ENCODE peak calls at places on chromosomes 13 and 19, in seven cellular contexts. One of them, this sample, is unnamed. For H3K4me1, the result is how much of the 10 kb centered on the place peaks cover.

GRCh38 chr19:53333071-53333465 is 481 bp upstream of the ZNF845 start:
- DNase-seq in K562: no peak
- DNase-seq in SK-N-SH: peak
- DNase-seq in GM23338: peak
- DNase-seq in GM12878: no peak
- DNase-seq in HCT116: no peak
- DNase-seq in A549: peak
- DNase-seq in this sample: no peak

GRCh38 chr13:26785845-26786630 is 25.5 kb upstream of the GPR12 start:
- DNase-seq in GM23338: peak
- DNase-seq in GM12878: no peak
- DNase-seq in K562: no peak
- DNase-seq in SK-N-SH: no peak
- DNase-seq in HCT116: no peak
- DNase-seq in A549: no peak
- DNase-seq in this sample: no peak

GRCh38 chr19:8113017-8113416 is 36.4 kb downstream of the FBN3 start:
- DNase-seq in GM23338: peak
- DNase-seq in SK-N-SH: no peak
- DNase-seq in HCT116: no peak
- DNase-seq in GM12878: no peak
- DNase-seq in K562: no peak
- DNase-seq in A549: no peak
- DNase-seq in this sample: no peak

GRCh38 chr13:34145061-34145460 is 327.1 kb downstream of the RFC3 start:
- DNase-seq in GM23338: no peak
- DNase-seq in K562: no peak
- DNase-seq in HCT116: no peak
- DNase-seq in SK-N-SH: no peak
- DNase-seq in GM12878: no peak
- DNase-seq in A549: no peak
- DNase-seq in this sample: no peak

GRCh38 chr19:5114713-5115112 is 145.8 kb downstream of the KDM4B start:
- DNase-seq in HCT116: no peak
- DNase-seq in GM12878: no peak
- DNase-seq in SK-N-SH: no peak
- DNase-seq in GM23338: no peak
- DNase-seq in K562: no peak
- DNase-seq in A549: no peak
- DNase-seq in this sample: no peak

GRCh38 chr13:98492335-98493034 is 84.4 kb downstream of the STK24 start:
- DNase-seq in GM12878: no peak
- DNase-seq in HCT116: no peak
- DNase-seq in GM23338: peak
- DNase-seq in SK-N-SH: no peak
- DNase-seq in K562: no peak
- DNase-seq in A549: no peak
- DNase-seq in this sample: no peak

GRCh38 chr13:102856603-102857002 is 10.8 kb downstream of the ERCC5 start:
- DNase-seq in HCT116: no peak
- DNase-seq in A549: no peak
- DNase-seq in K562: no peak
- DNase-seq in SK-N-SH: no peak
- DNase-seq in GM12878: no peak
- DNase-seq in GM23338: no peak
- DNase-seq in this sample: no peak

GRCh38 chr19:29247051-29247450 is 34.1 kb upstream of the UQCRFS1 start:
- DNase-seq in GM12878: no peak
- DNase-seq in SK-N-SH: no peak
- DNase-seq in HCT116: no peak
- DNase-seq in GM23338: no peak
- DNase-seq in A549: no peak
- DNase-seq in K562: no peak
- DNase-seq in this sample: no peak

GRCh38 chr13:97020689-97021240 is 26.5 kb upstream of the OXGR1 start:
- DNase-seq in A549: no peak
- DNase-seq in GM12878: no peak
- DNase-seq in K562: no peak
- DNase-seq in HCT116: no peak
- DNase-seq in GM23338: no peak
- DNase-seq in SK-N-SH: no peak
- DNase-seq in this sample: no peak

GRCh38 chr13:20945952-20946383 is 43.4 kb upstream of the XPO4 start:
- DNase-seq in GM23338: peak
- DNase-seq in HCT116: no peak
- DNase-seq in SK-N-SH: peak
- DNase-seq in A549: no peak
- DNase-seq in GM12878: no peak
- DNase-seq in K562: no peak
- DNase-seq in this sample: no peak

GRCh38 chr19:33252971-33253370 is 27.3 kb upstream of the SLC7A10 start:
- DNase-seq in A549: no peak
- DNase-seq in GM23338: no peak
- DNase-seq in GM12878: no peak
- DNase-seq in HCT116: no peak
- DNase-seq in K562: no peak
- DNase-seq in SK-N-SH: no peak
- DNase-seq in this sample: no peak

GRCh38 chr19:56837892-56838679 is 2.4 kb downstream of the PEG3 start:
- DNase-seq in SK-N-SH: peak
- DNase-seq in K562: no peak
- DNase-seq in A549: no peak
- DNase-seq in HCT116: no peak
- DNase-seq in GM23338: no peak
- DNase-seq in GM12878: no peak
- DNase-seq in this sample: no peak

GRCh38 chr19:38837656-38838121 is 6.1 kb upstream of the ECH1 start:
- DNase-seq in GM23338: no peak
- DNase-seq in K562: no peak
- DNase-seq in SK-N-SH: no peak
- DNase-seq in HCT116: no peak
- DNase-seq in GM12878: no peak
- DNase-seq in A549: no peak
- DNase-seq in this sample: no peak

GRCh38 chr13:113547248-113547971 is 37.1 kb upstream of the TFDP1 start:
- DNase-seq in A549: no peak
- DNase-seq in HCT116: no peak
- DNase-seq in GM23338: no peak
- DNase-seq in GM12878: no peak
- DNase-seq in SK-N-SH: no peak
- DNase-seq in K562: no peak
- DNase-seq in this sample: no peak
- TF ChIP-seq REST in A549: no peak
- TF ChIP-seq REST in HCT116: no peak
- TF ChIP-seq REST in GM23338: no peak
- TF ChIP-seq REST in GM12878: no peak
- TF ChIP-seq REST in SK-N-SH: no peak
- TF ChIP-seq REST in K562: no peak
- TF ChIP-seq REST in this sample: no peak

DNA sequence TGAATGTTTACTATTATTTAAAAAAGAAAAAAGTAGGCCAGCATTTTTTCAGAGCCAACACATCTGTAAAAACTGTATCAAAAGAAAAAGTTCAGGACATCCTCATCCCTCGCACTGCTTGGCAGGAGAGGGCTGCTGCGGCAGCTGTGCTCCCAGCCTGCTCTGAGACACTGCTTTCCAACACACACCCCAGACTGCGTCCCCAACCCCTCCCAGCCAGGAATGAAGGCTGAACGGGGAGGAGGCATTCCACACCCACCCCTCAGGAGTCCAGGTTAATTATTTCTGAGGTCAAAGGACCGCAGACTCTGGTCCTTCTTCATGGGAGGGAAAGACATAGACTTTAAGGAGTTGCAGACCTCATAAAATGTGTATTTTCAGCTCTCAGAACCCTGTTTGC is 43.1 kb downstream of the COL4A1 start:
- DNase-seq in HCT116: no peak
- DNase-seq in A549: no peak
- DNase-seq in SK-N-SH: no peak
- DNase-seq in GM23338: no peak
- DNase-seq in K562: no peak
- DNase-seq in GM12878: no peak
- DNase-seq in this sample: no peak
- H3K4me1 ChIP-seq in HCT116: under half
- H3K4me1 ChIP-seq in A549: under half
- H3K4me1 ChIP-seq in SK-N-SH: under half
- H3K4me1 ChIP-seq in GM23338: under half
- H3K4me1 ChIP-seq in K562: under half
- H3K4me1 ChIP-seq in GM12878: under half
- H3K4me1 ChIP-seq in this sample: under half

GRCh38 chr19:51621178-51621577 is 9.0 kb downstream of the SIGLEC5 start:
- DNase-seq in K562: no peak
- DNase-seq in GM23338: no peak
- DNase-seq in A549: no peak
- DNase-seq in GM12878: peak
- DNase-seq in HCT116: no peak
- DNase-seq in SK-N-SH: no peak
- DNase-seq in this sample: no peak

GRCh38 chr19:51610576-51610975 is 19.6 kb downstream of the SIGLEC5 start:
- DNase-seq in SK-N-SH: no peak
- DNase-seq in K562: no peak
- DNase-seq in A549: no peak
- DNase-seq in GM12878: no peak
- DNase-seq in GM23338: no peak
- DNase-seq in HCT116: no peak
- DNase-seq in this sample: no peak

GRCh38 chr19:51614789-51615188 is 15.4 kb downstream of the SIGLEC5 start:
- DNase-seq in HCT116: no peak
- DNase-seq in A549: no peak
- DNase-seq in GM23338: no peak
- DNase-seq in SK-N-SH: no peak
- DNase-seq in GM12878: no peak
- DNase-seq in K562: no peak
- DNase-seq in this sample: no peak

DNA sequence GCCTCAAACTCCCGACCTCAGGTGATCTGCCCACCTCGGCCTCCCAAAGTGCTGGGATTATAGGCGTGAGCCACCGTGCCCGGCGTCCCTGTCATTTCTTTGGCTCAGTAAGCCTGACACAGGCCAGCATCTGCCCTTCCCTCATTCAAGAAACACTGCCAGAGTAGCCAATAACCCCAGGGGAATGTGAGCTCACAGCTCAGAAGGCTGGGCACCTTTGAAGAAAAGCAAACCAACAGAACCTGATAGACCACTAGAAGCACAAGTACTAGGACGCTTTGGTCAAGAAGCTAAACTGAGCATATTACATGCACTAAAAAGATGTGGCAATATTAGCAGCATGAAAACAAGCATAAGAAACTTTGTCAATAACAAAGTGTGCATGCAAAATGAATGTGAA is 14.2 kb downstream of the SIGLEC5 start:
- DNase-seq in K562: no peak
- DNase-seq in GM23338: no peak
- DNase-seq in A549: no peak
- DNase-seq in HCT116: no peak
- DNase-seq in GM12878: no peak
- DNase-seq in SK-N-SH: no peak
- DNase-seq in this sample: no peak
- TF ChIP-seq REST in K562: no peak
- TF ChIP-seq REST in GM23338: no peak
- TF ChIP-seq REST in A549: no peak
- TF ChIP-seq REST in HCT116: no peak
- TF ChIP-seq REST in GM12878: no peak
- TF ChIP-seq REST in SK-N-SH: no peak
- TF ChIP-seq REST in this sample: no peak

GRCh38 chr19:41323430-41324125 is 13.6 kb downstream of the CCDC97 start:
- DNase-seq in HCT116: no peak
- DNase-seq in A549: peak
- DNase-seq in GM23338: peak
- DNase-seq in GM12878: no peak
- DNase-seq in K562: peak
- DNase-seq in SK-N-SH: peak
- DNase-seq in this sample: no peak
- H3K4me1 ChIP-seq in HCT116: under half
- H3K4me1 ChIP-seq in A549: half or more
- H3K4me1 ChIP-seq in GM23338: half or more
- H3K4me1 ChIP-seq in GM12878: under half
- H3K4me1 ChIP-seq in K562: half or more
- H3K4me1 ChIP-seq in SK-N-SH: half or more
- H3K4me1 ChIP-seq in this sample: under half

GRCh38 chr13:29767006-29767405 is 83.4 kb downstream of the UBL3 start:
- DNase-seq in SK-N-SH: no peak
- DNase-seq in GM23338: no peak
- DNase-seq in HCT116: no peak
- DNase-seq in K562: no peak
- DNase-seq in GM12878: no peak
- DNase-seq in A549: no peak
- DNase-seq in this sample: no peak
- TF ChIP-seq REST in SK-N-SH: no peak
- TF ChIP-seq REST in GM23338: no peak
- TF ChIP-seq REST in HCT116: no peak
- TF ChIP-seq REST in K562: no peak
- TF ChIP-seq REST in GM12878: no peak
- TF ChIP-seq REST in A549: no peak
- TF ChIP-seq REST in this sample: no peak